ENCODE peak calls at places on chromosome 21, in nine cellular contexts. A is adipocyte; O is suprapubic skin; N is AG04450; S is CD8-positive, alpha-beta T cell; M is right atrium auricular region; D is heart left ventricle; T is mesenchymal stem cell; Q is Caco-2. E is an unnamed sample.
A peak's percentile ranks its signal among the peaks of the same experiment; 100 is the strongest.

GRCh38 chr21:45538381-45539045 is 3.7 kb downstream of the SLC19A1 start:
- DNase-seq in S (no peak), Q (peak; percentile 28), T (no peak), D (no peak), O (peak; percentile 56), A (no peak), M (no peak), N (no peak), E (no peak)

GRCh38 chr21:26845066-26845749 is at the start of gene ADAMTS1:
- DNase-seq in O (peak; percentile 95), M (peak; percentile 97), N (peak; percentile 89), T (peak; percentile 95), D (peak; percentile 95), Q (no peak), A (peak; percentile 96), S (no peak), E (peak; percentile 96)

GRCh38 chr21:36767096-36767495 is 68.2 kb downstream of the SIM2 start:
- DNase-seq in M (no peak), O (no peak), A (no peak), Q (no peak), T (no peak), D (no peak), S (no peak), N (no peak), E (no peak)

GRCh38 chr21:25772680-25773079 is 37.9 kb downstream of the GABPA start:
- DNase-seq in M (no peak), S (no peak), N (no peak), T (no peak), A (peak; percentile 36), D (no peak), Q (no peak), O (no peak), E (no peak)

GRCh38 chr21:45971487-45972352 is 9.8 kb upstream of the COL6A1 start:
- DNase-seq in S (no peak), M (peak; percentile 89), A (peak; percentile 97), T (peak; percentile 80), D (peak; percentile 91), O (peak; percentile 90), Q (no peak), N (peak; percentile 70), E (peak; percentile 44)

GRCh38 chr21:44836666-44837471 is 19.0 kb upstream of the SUMO3 start:
- DNase-seq in M (no peak), D (peak; percentile 59), N (no peak), O (no peak), S (no peak), A (peak; percentile 17), T (peak; percentile 67), Q (peak; percentile 86), E (peak; percentile 23)

GRCh38 chr21:26840206-26840605 is 5.0 kb downstream of the ADAMTS1 start:
- DNase-seq in D (peak; percentile 25), A (no peak), O (no peak), S (no peak), T (no peak), M (no peak), N (no peak), Q (no peak), E (no peak)

GRCh38 chr21:15057290-15057689 is 7.5 kb downstream of the NRIP1 start:
- DNase-seq in T (peak; percentile 14), S (no peak), A (no peak), M (no peak), N (no peak), Q (no peak), D (no peak), O (no peak), E (no peak)

GRCh38 chr21:31566061-31566460 is 93.4 kb upstream of the SOD1 start:
- DNase-seq in D (no peak), N (no peak), M (no peak), A (no peak), O (no peak), S (no peak), Q (no peak), T (no peak), E (no peak)

GRCh38 chr21:44779417-44780139 is 22.0 kb downstream of the UBE2G2 start:
- DNase-seq in N (no peak), T (no peak), O (no peak), M (peak; percentile 44), D (no peak), A (no peak), Q (no peak), S (no peak), E (no peak)

GRCh38 chr21:27653481-27653880 is 686.6 kb upstream of the ADAMTS5 start:
- DNase-seq in A (no peak), O (no peak), S (no peak), D (no peak), T (no peak), N (no peak), Q (no peak), M (no peak), E (no peak)

GRCh38 chr21:30880914-30881313 is 466 bp downstream of the KRTAP11-1 start:
- DNase-seq in S (no peak), O (no peak), N (no peak), Q (no peak), M (no peak), D (no peak), T (no peak), A (no peak), E (no peak)

GRCh38 chr21:28872218-28872617 is 120.5 kb downstream of the LTN1 start:
- DNase-seq in S (no peak), M (no peak), A (no peak), O (no peak), D (no peak), N (no peak), Q (no peak), T (no peak), E (no peak)

GRCh38 chr21:45596704-45597318 is 46.7 kb upstream of the PCBP3 start:
- DNase-seq in A (peak; percentile 81), N (no peak), Q (peak; percentile 73), S (peak; percentile 89), O (peak; percentile 70), T (peak; percentile 55), M (no peak), D (peak; percentile 74), E (peak; percentile 44)

DNA sequence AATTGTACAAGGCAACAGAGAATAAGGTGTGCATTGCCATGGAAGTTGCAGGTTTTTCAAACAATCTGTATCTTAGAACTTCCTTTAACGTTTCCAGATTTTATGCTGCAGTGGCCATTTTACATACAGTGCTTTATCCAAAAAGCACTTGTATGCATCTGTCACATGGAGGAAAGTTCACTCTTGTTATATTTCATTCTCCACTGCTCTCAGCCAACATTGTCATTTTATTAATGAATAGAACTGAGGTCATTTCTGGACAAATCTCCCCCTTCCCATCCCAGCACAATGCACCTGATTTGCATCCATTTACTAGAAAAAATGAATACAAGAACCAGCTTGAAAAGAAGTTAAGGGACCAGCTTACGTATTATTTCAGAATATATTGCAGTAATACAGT is 342.0 kb downstream of the USP25 start:
- DNase-seq in A (no peak), N (no peak), T (no peak), D (no peak), Q (no peak), S (no peak), M (no peak), O (no peak), E (no peak)
- H3K4me3 ChIP-seq in A (no peak overlapping the region), N (no peak overlapping the region), T (no peak overlapping the region), D (no peak overlapping the region), Q (no peak overlapping the region), S (no peak overlapping the region), M (no peak overlapping the region), O (no peak overlapping the region), E (peak overlapping the region; percentile 46)

GRCh38 chr21:35628331-35628730 is 432.0 kb downstream of the SETD4 start:
- DNase-seq in T (peak; percentile 18), M (no peak), Q (no peak), D (no peak), O (no peak), S (no peak), N (no peak), A (peak; percentile 36), E (no peak)

GRCh38 chr21:35622612-35623011 is 437.7 kb downstream of the SETD4 start:
- DNase-seq in S (no peak), O (no peak), Q (no peak), M (no peak), T (no peak), N (no peak), A (no peak), D (no peak), E (no peak)

GRCh38 chr21:35624896-35625295 is 435.4 kb downstream of the SETD4 start:
- DNase-seq in M (no peak), D (no peak), T (no peak), O (no peak), N (no peak), A (no peak), S (no peak), Q (no peak), E (no peak)

GRCh38 chr21:35632711-35633110 is 427.6 kb downstream of the SETD4 start:
- DNase-seq in T (no peak), M (no peak), S (no peak), D (no peak), O (no peak), N (no peak), Q (no peak), A (no peak), E (no peak)

GRCh38 chr21:35627462-35627861 is 432.9 kb downstream of the SETD4 start:
- DNase-seq in A (no peak), S (no peak), Q (no peak), T (no peak), O (no peak), N (no peak), M (no peak), D (no peak), E (no peak)
- H3K27me3 ChIP-seq in A (no peaks in the 10 kb centered on the region), S (no peaks in the 10 kb centered on the region), Q (no peaks in the 10 kb centered on the region), T (no peaks in the 10 kb centered on the region), O (no peaks in the 10 kb centered on the region), N (no peaks in the 10 kb centered on the region), M (no peaks in the 10 kb centered on the region), D (peaks cover 3% of the 10 kb centered on the region), E (no peaks in the 10 kb centered on the region)

GRCh38 chr21:19731251-19731650 is 1267.0 kb upstream of the NCAM2 start:
- DNase-seq in T (no peak), M (no peak), D (no peak), A (no peak), Q (no peak), O (no peak), N (no peak), S (no peak), E (no peak)
- H3K4me3 ChIP-seq in T (no peak overlapping the region), M (no peak overlapping the region), D (no peak overlapping the region), A (no peak overlapping the region), Q (no peak overlapping the region), O (no peak overlapping the region), N (no peak overlapping the region), S (no peak overlapping the region), E (no peak overlapping the region)

GRCh38 chr21:42615924-42616323 is 37.5 kb upstream of the PDE9A start:
- DNase-seq in Q (no peak), S (no peak), O (peak; percentile 20), T (no peak), N (no peak), A (no peak), D (no peak), M (no peak), E (no peak)
- H3K27me3 ChIP-seq in Q (no peaks in the 10 kb centered on the region), S (no peaks in the 10 kb centered on the region), O (peaks cover 43% of the 10 kb centered on the region), T (peaks cover 43% of the 10 kb centered on the region), N (no peaks in the 10 kb centered on the region), A (peaks cover 48% of the 10 kb centered on the region), D (peaks cover 47% of the 10 kb centered on the region), M (no peaks in the 10 kb centered on the region), E (peaks cover 23% of the 10 kb centered on the region)

E was measured in MG63.